ENCODE peak calls at places on chromosomes 4 and X, in four cellular contexts. K is trophoblast cell, N is Panc1, P is heart left ventricle. X is an unnamed sample.

GRCh38 chr4:125444166-125444565 is 129.4 kb downstream of the FAT4 start:
- DNase-seq in K (no peak), N (no peak), P (no peak), X (no peak)

GRCh38 chr4:158411180-158411721 is 110.4 kb upstream of the RXFP1 start:
- DNase-seq in K (no peak), N (no peak), P (no peak), X (no peak)

GRCh38 chr4:38069271-38069760 is 109.1 kb downstream of the PTTG2 start:
- DNase-seq in K (peak; percentile 65), N (no peak), P (no peak), X (peak; percentile 60)

GRCh38 chr4:153179100-153179499 is 25.1 kb upstream of the TRIM2 start:
- DNase-seq in K (no peak), N (no peak), P (no peak), X (no peak)

GRCh38 chr4:180058731-180059215 is 2184.4 kb upstream of the TENM3 start:
- DNase-seq in K (no peak), N (no peak), P (peak; percentile 7), X (peak; percentile 60)

GRCh38 chrX:138986235-138986634 is 274.7 kb upstream of the FGF13 start:
- DNase-seq in K (peak; percentile 0), N (no peak), P (no peak), X (no peak)

GRCh38 chrX:141375011-141375730 is 132.9 kb upstream of the SPANXC start:
- DNase-seq in K (no peak), N (no peak), P (no peak), X (no peak)

GRCh38 chr4:152735918-152736305 is 43.6 kb downstream of the TIGD4 start:
- DNase-seq in K (no peak), N (no peak), P (no peak), X (no peak)

GRCh38 chr4:82367438-82368097 is 6.2 kb downstream of the HNRNPD start:
- DNase-seq in K (no peak), N (no peak), P (no peak), X (no peak)

GRCh38 chrX:8743126-8743732 is 11.3 kb upstream of the ANOS1 start:
- DNase-seq in K (peak; percentile 30), N (no peak), P (no peak), X (peak; percentile 75)

GRCh38 chrX:84441143-84441542 is 61.1 kb downstream of the HDX start:
- DNase-seq in K (no peak), N (peak; percentile 10), P (no peak), X (no peak)

GRCh38 chr4:161505141-161505540 is 658.7 kb downstream of the FSTL5 start:
- DNase-seq in K (no peak), N (no peak), P (no peak), X (no peak)

GRCh38 chr4:110854021-110854678 is 231.3 kb upstream of the PITX2 start:
- DNase-seq in K (peak; percentile 83), N (peak; percentile 5), P (no peak), X (no peak)

DNA sequence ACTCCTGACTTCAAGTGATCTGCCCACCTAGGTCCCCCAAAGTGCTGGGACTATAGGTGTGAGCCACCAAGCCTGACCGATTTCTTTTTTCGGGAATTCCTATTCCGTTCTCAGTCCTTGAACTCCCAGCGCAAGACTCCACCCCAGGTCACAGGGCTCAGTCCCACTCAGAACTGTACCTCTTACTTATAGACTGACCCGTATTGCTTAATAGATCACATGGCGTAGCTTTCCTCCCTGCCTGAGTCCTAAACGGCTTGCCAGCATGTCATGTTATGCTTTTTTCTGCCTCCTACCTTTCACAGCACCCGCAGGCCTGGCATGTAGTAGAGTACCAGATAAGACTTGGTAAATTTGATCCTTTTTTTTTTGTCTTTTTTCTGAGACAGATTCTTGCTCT is 22.4 kb downstream of the SAT1 start:
- DNase-seq in K (no peak), N (no peak), P (no peak), X (no peak)
- H3K27ac ChIP-seq in K (no peak overlapping the region), N (peak overlapping the region; percentile 51), P (no peak overlapping the region), X (no peak overlapping the region)

DNA sequence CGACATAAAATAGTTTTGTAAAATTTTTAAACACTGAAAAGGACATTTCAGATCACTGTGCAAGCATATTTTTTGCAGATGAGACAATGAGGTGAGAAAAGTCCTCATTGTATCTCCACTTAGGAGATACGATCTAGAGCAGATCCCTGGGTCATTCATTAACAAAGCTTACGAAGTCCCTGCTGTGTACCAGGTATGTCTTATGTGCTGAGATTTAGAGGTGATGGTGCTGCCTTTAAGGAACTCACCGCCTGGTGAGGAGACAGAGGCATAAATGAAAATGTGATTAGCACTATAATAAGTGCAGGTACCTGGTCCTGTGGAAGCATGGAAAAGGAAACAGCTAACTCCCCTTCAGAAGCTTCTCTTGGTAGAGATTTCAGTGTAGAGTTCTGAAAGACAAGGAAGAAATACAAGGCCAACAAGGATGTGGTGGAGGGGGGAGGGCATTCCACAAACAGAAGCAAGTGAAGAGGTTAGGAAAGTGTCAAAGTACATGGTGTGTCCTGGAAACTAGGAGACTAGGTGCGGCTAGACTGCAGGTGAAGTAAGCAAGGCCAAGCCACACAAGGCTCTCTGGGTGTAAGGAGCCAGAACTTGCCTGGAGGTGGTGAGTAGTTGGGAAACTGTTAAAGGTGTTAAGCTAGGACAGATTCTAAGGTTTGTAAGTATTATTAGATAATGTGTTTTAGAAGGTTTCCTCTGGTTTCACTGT is 1.5 kb upstream of the NDNF start:
- DNase-seq in K (no peak), N (no peak), P (no peak), X (no peak)
- H3K27ac ChIP-seq in K (no peak overlapping the region), N (no peak overlapping the region), P (no peak overlapping the region), X (no peak overlapping the region)

GRCh38 chr4:3341760-3342159 is 48.9 kb downstream of the RGS12 start:
- DNase-seq in K (no peak), N (no peak), P (no peak), X (no peak)

GRCh38 chr4:3342182-3342854 is 49.5 kb downstream of the RGS12 start:
- DNase-seq in K (no peak), N (no peak), P (no peak), X (no peak)

GRCh38 chr4:3344104-3344503 is 51.3 kb downstream of the RGS12 start:
- DNase-seq in K (no peak), N (no peak), P (no peak), X (no peak)

GRCh38 chr4:3344596-3344995 is 51.8 kb downstream of the RGS12 start:
- DNase-seq in K (no peak), N (no peak), P (no peak), X (no peak)

GRCh38 chr4:3343358-3343757 is 50.5 kb downstream of the RGS12 start:
- DNase-seq in K (no peak), N (no peak), P (no peak), X (no peak)
- H3K27ac ChIP-seq in K (no peak overlapping the region), N (no peak overlapping the region), P (no peak overlapping the region), X (no peak overlapping the region)

DNA sequence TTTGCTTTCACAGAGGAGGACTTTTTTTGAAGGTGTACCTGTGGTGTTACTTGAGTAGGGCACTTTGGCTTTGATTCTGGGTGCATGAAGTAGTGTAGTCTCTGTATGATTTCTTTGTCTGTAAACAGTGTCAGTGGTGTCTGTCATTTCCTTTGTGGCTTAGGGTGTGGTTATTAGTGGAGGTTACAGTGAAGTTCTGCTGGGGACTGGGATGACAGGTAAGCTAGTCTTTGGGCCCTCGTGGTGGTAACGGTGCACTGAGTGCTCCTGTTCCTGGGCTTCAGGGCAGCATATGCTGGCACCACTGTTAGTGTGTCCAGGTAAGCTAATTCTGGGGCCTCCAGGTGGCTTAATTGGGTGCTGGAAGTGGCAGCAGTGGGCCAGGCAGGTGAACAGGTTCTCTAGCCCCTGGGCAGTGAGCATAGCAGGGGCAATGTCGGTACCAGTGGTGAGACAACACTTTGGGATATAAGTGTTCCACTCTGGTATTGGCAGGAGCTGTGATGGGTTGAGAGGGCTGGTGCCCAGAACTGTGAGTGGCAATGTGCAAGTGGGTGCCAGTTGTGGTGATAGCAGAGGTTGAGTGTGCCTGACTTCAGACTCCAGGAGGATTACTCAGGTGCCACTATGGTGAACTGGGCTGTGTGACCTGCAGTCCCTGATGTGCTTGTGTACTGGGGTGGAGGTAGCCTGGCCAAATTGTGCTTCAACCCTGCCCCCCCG is 26.0 kb upstream of the VSIG1 start:
- DNase-seq in K (no peak), N (no peak), P (no peak), X (no peak)
- H3K27ac ChIP-seq in K (no peak overlapping the region), N (no peak overlapping the region), P (no peak overlapping the region), X (no peak overlapping the region)

GRCh38 chr4:87130482-87130881 is 89.9 kb downstream of the KLHL8 start:
- DNase-seq in K (no peak), N (no peak), P (no peak), X (no peak)
- H3K27ac ChIP-seq in K (no peak overlapping the region), N (no peak overlapping the region), P (no peak overlapping the region), X (no peak overlapping the region)

GRCh38 chrX:33725556-33726232 is 406.4 kb downstream of the FAM47A start:
- DNase-seq in K (no peak), N (no peak), P (no peak), X (peak; percentile 51)

GRCh38 chrX:33721927-33722326 is 410.2 kb downstream of the FAM47A start:
- DNase-seq in K (no peak), N (no peak), P (no peak), X (no peak)

GRCh38 chrX:33726281-33727160 is 405.6 kb downstream of the FAM47A start:
- DNase-seq in K (no peak), N (no peak), P (no peak), X (peak; percentile 58)
- H3K27ac ChIP-seq in K (no peak overlapping the region), N (no peak overlapping the region), P (no peak overlapping the region), X (no peak overlapping the region)

GRCh38 chrX:49106296-49106695 is 17.2 kb downstream of the GPKOW start:
- DNase-seq in K (no peak), N (no peak), P (no peak), X (no peak)

GRCh38 chrX:49100704-49101628 is 21.3 kb upstream of the WDR45 start:
- DNase-seq in K (peak; percentile 90), N (peak; percentile 78), P (peak; percentile 90), X (peak; percentile 90)

GRCh38 chrX:49102221-49102620 is 21.3 kb downstream of the GPKOW start:
- DNase-seq in K (no peak), N (no peak), P (no peak), X (no peak)

GRCh38 chrX:49103637-49104036 is 19.9 kb downstream of the GPKOW start:
- DNase-seq in K (no peak), N (no peak), P (no peak), X (no peak)

GRCh38 chrX:49101629-49101984 is 21.9 kb upstream of the WDR45 start:
- DNase-seq in K (no peak), N (no peak), P (no peak), X (no peak)
- H3K27ac ChIP-seq in K (no peak overlapping the region), N (peak overlapping the region; percentile 84), P (peak overlapping the region; percentile 79), X (no peak overlapping the region)

GRCh38 chr4:122612540-122612939 is 8.3 kb downstream of the IL21 start:
- DNase-seq in K (no peak), N (no peak), P (no peak), X (no peak)
- H3K27ac ChIP-seq in K (no peak overlapping the region), N (no peak overlapping the region), P (no peak overlapping the region), X (no peak overlapping the region)